ENCODE peak calls at places on chromosomes 7 and 10, in four cellular contexts. One of them, this sample, is unnamed.

GRCh38 chr10:46553238-46554049 is 3.0 kb downstream of the GPRIN2 start:
- DNase-seq in K562: no peak
- DNase-seq in GM12878: no peak
- DNase-seq in WTC11: peak
- DNase-seq in this sample: no peak

GRCh38 chr10:38050212-38050611 is 39.7 kb downstream of the ZNF33A start:
- DNase-seq in WTC11: no peak
- DNase-seq in GM12878: no peak
- DNase-seq in K562: no peak
- DNase-seq in this sample: no peak

GRCh38 chr10:103852189-103852711 is 3.1 kb downstream of the SH3PXD2A start:
- DNase-seq in K562: no peak
- DNase-seq in GM12878: no peak
- DNase-seq in WTC11: no peak
- DNase-seq in this sample: no peak

GRCh38 chr10:73914036-73914435 is 3.1 kb downstream of the PLAU start:
- DNase-seq in GM12878: no peak
- DNase-seq in K562: no peak
- DNase-seq in WTC11: peak
- DNase-seq in this sample: no peak

GRCh38 chr7:159027803-159028455 is 116.7 kb downstream of the VIPR2 start:
- DNase-seq in GM12878: no peak
- DNase-seq in K562: no peak
- DNase-seq in WTC11: no peak
- DNase-seq in this sample: no peak

GRCh38 chr10:52665821-52666220 is 106.8 kb downstream of the MBL2 start:
- DNase-seq in K562: no peak
- DNase-seq in WTC11: no peak
- DNase-seq in GM12878: no peak
- DNase-seq in this sample: no peak

GRCh38 chr7:154287370-154287769 is 235.2 kb downstream of the DPP6 start:
- DNase-seq in K562: no peak
- DNase-seq in WTC11: no peak
- DNase-seq in GM12878: no peak
- DNase-seq in this sample: no peak

GRCh38 chr7:74598558-74598957 is 59.0 kb upstream of the GTF2I start:
- DNase-seq in WTC11: no peak
- DNase-seq in GM12878: no peak
- DNase-seq in K562: no peak
- DNase-seq in this sample: no peak

GRCh38 chr10:79055100-79055782 is 13.5 kb upstream of the ZMIZ1 start:
- DNase-seq in GM12878: no peak
- DNase-seq in K562: no peak
- DNase-seq in WTC11: no peak
- DNase-seq in this sample: no peak

GRCh38 chr10:92914478-92915066 is 66.3 kb downstream of the EXOC6 start:
- DNase-seq in GM12878: no peak
- DNase-seq in K562: peak
- DNase-seq in WTC11: peak
- DNase-seq in this sample: peak

GRCh38 chr7:36128448-36129047 is 24.5 kb upstream of the EEPD1 start:
- DNase-seq in WTC11: no peak
- DNase-seq in K562: peak
- DNase-seq in GM12878: no peak
- DNase-seq in this sample: peak

GRCh38 chr10:70109064-70109729 is 23.4 kb downstream of the AIFM2 start:
- DNase-seq in WTC11: no peak
- DNase-seq in GM12878: no peak
- DNase-seq in K562: no peak
- DNase-seq in this sample: no peak

GRCh38 chr7:142880886-142881505 is 4.5 kb downstream of the TRPV6 start:
- DNase-seq in WTC11: peak
- DNase-seq in GM12878: no peak
- DNase-seq in K562: peak
- DNase-seq in this sample: peak

GRCh38 chr10:86481761-86482160 is 39.8 kb downstream of the WAPL start:
- DNase-seq in GM12878: no peak
- DNase-seq in WTC11: no peak
- DNase-seq in K562: no peak
- DNase-seq in this sample: no peak

GRCh38 chr7:91657386-91658120 is 222.9 kb downstream of the MTERF1 start:
- DNase-seq in K562: no peak
- DNase-seq in GM12878: no peak
- DNase-seq in WTC11: no peak
- DNase-seq in this sample: no peak

GRCh38 chr10:77889277-77889903 is 37.2 kb downstream of the DLG5 start:
- DNase-seq in K562: peak
- DNase-seq in WTC11: peak
- DNase-seq in GM12878: no peak
- DNase-seq in this sample: no peak

GRCh38 chr10:71090801-71091200 is 121.6 kb upstream of the UNC5B start:
- DNase-seq in K562: no peak
- DNase-seq in GM12878: no peak
- DNase-seq in WTC11: no peak
- DNase-seq in this sample: no peak

GRCh38 chr10:85971494-85971893 is 395.1 kb downstream of the GRID1 start:
- DNase-seq in K562: no peak
- DNase-seq in GM12878: no peak
- DNase-seq in WTC11: no peak
- DNase-seq in this sample: no peak

GRCh38 chr7:80934286-80934685 is 15.4 kb upstream of the SEMA3C start:
- DNase-seq in GM12878: no peak
- DNase-seq in WTC11: no peak
- DNase-seq in K562: no peak
- DNase-seq in this sample: no peak

GRCh38 chr7:55065079-55065478 is 46.3 kb downstream of the EGFR start:
- DNase-seq in WTC11: no peak
- DNase-seq in K562: no peak
- DNase-seq in GM12878: peak
- DNase-seq in this sample: no peak

GRCh38 chr10:102291221-102291905 is 46.0 kb downstream of the GBF1 start:
- DNase-seq in K562: no peak
- DNase-seq in GM12878: no peak
- DNase-seq in WTC11: no peak
- DNase-seq in this sample: no peak

GRCh38 chr7:134444961-134445315 is 14.0 kb downstream of the AKR1B1 start:
- DNase-seq in GM12878: no peak
- DNase-seq in WTC11: no peak
- DNase-seq in K562: no peak
- DNase-seq in this sample: no peak

GRCh38 chr7:95578299-95578855 is 17.9 kb downstream of the PDK4 start:
- DNase-seq in K562: no peak
- DNase-seq in WTC11: no peak
- DNase-seq in GM12878: no peak
- DNase-seq in this sample: no peak

GRCh38 chr10:13891542-13892431 is 305.0 kb downstream of the PRPF18 start:
- DNase-seq in K562: no peak
- DNase-seq in WTC11: peak
- DNase-seq in GM12878: no peak
- DNase-seq in this sample: peak

GRCh38 chr10:110076559-110077318 is 69.0 kb downstream of the ADD3 start:
- DNase-seq in WTC11: no peak
- DNase-seq in GM12878: peak
- DNase-seq in K562: peak
- DNase-seq in this sample: no peak

GRCh38 chr10:86715156-86715795 is 41.1 kb upstream of the BMPR1A start:
- DNase-seq in WTC11: no peak
- DNase-seq in K562: no peak
- DNase-seq in GM12878: no peak
- DNase-seq in this sample: no peak

GRCh38 chr7:26958834-26959233 is 94.4 kb upstream of the SKAP2 start:
- DNase-seq in GM12878: no peak
- DNase-seq in WTC11: no peak
- DNase-seq in K562: no peak
- DNase-seq in this sample: no peak

GRCh38 chr7:128017460-128017859 is 13.8 kb downstream of the LRRC4 start:
- DNase-seq in WTC11: no peak
- DNase-seq in GM12878: no peak
- DNase-seq in K562: no peak
- DNase-seq in this sample: no peak

GRCh38 chr7:128019330-128019729 is 11.9 kb downstream of the LRRC4 start:
- DNase-seq in WTC11: no peak
- DNase-seq in K562: no peak
- DNase-seq in GM12878: no peak
- DNase-seq in this sample: no peak

GRCh38 chr7:128017880-128018845 is 13.1 kb downstream of the LRRC4 start:
- DNase-seq in GM12878: no peak
- DNase-seq in WTC11: no peak
- DNase-seq in K562: no peak
- DNase-seq in this sample: peak

GRCh38 chr7:128021361-128021760 is 9.9 kb downstream of the LRRC4 start:
- DNase-seq in WTC11: no peak
- DNase-seq in K562: no peak
- DNase-seq in GM12878: no peak
- DNase-seq in this sample: no peak

DNA sequence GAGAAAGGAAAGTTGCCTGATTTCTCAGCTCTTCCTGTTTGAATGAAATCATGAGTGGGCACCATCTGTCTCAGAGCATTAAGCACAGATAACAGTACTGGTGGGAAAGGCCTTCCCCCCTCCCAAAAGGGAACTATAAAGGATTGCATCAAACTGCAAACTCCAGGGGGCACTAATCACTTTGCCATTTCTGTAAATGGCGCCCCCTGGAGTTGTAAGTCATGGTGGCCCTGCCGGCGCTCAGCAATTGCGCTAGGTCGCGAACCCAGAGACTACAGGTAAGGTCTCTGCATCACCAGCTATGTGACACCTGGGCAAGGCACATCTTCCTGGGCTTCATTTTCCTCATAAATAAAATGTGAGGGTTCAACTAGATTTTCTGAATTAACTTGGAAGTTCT is 11.1 kb downstream of the LRRC4 start:
- DNase-seq in K562: peak
- DNase-seq in WTC11: peak
- DNase-seq in GM12878: no peak
- DNase-seq in this sample: peak
- TF ChIP-seq USF1 in K562: no peak
- TF ChIP-seq USF1 in WTC11: no peak
- TF ChIP-seq USF1 in GM12878: no peak
- TF ChIP-seq USF1 in this sample: no peak

DNA sequence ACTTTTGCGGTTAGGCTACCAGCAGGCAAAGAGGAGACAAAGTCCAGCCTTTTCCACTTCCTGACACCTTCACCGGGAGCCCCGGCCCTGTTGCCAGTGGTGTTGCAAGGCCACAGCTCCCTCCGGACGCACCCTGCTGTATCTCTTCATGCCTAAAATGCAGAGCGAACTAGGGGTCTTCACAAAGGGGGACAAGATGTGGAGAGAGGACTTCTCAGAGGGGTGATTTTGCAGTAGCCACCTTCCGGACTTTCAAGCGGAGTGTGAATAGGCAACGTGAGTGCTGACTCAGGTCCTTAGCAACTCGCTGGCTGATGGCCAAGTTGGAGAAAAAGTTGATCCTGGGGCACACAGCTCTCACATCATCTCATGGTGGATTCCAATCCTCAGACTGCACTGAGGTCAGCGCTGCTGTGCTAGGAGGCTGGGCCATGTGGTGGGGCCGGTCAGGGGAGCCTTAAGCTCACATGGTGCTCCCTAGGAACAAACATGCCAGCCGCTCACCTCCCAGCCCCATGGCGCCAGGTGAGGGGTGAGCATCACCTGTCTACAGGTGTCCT is 166.3 kb downstream of the LCOR start:
- DNase-seq in K562: peak
- DNase-seq in WTC11: no peak
- DNase-seq in GM12878: no peak
- DNase-seq in this sample: no peak
- TF ChIP-seq USF1 in K562: no peak
- TF ChIP-seq USF1 in WTC11: no peak
- TF ChIP-seq USF1 in GM12878: no peak
- TF ChIP-seq USF1 in this sample: no peak

GRCh38 chr7:39130304-39130703 is 152.6 kb downstream of the POU6F2 start:
- DNase-seq in GM12878: no peak
- DNase-seq in K562: no peak
- DNase-seq in WTC11: no peak
- DNase-seq in this sample: no peak
- TF ChIP-seq USF1 in GM12878: no peak
- TF ChIP-seq USF1 in K562: no peak
- TF ChIP-seq USF1 in WTC11: no peak
- TF ChIP-seq USF1 in this sample: no peak

GRCh38 chr10:132407243-132407746 is 10.3 kb downstream of the PWWP2B start:
- DNase-seq in K562: no peak
- DNase-seq in WTC11: no peak
- DNase-seq in GM12878: no peak
- DNase-seq in this sample: peak

GRCh38 chr10:132407846-132408278 is 10.9 kb downstream of the PWWP2B start:
- DNase-seq in K562: no peak
- DNase-seq in GM12878: no peak
- DNase-seq in WTC11: peak
- DNase-seq in this sample: peak

GRCh38 chr10:132409667-132410028 is 12.6 kb downstream of the PWWP2B start:
- DNase-seq in GM12878: no peak
- DNase-seq in WTC11: no peak
- DNase-seq in K562: no peak
- DNase-seq in this sample: no peak

GRCh38 chr10:132408823-132409666 is 12.0 kb downstream of the PWWP2B start:
- DNase-seq in WTC11: no peak
- DNase-seq in K562: no peak
- DNase-seq in GM12878: no peak
- DNase-seq in this sample: no peak

DNA sequence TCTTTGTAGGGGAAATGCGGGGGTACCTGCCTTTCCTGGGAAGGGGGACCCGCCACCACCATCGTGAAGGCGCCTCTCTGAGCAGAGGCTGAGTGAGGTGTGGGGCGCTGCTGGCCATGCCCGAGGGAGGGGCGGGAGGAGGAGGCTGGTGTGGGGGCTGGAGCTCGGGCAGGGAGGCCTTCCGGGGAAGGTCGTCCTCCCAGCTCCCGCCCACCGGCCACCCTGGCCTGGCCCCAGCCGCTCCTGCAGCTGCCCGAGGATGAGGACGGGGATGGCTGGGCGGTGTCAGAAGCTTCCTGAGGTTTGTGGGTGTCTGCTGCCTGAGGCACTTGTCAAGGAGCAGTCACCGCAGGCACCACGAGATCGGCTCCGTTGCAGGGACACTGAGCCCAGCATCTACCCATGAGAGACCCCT is 11.4 kb downstream of the PWWP2B start:
- DNase-seq in WTC11: peak
- DNase-seq in K562: no peak
- DNase-seq in GM12878: no peak
- DNase-seq in this sample: no peak
- TF ChIP-seq USF1 in WTC11: no peak
- TF ChIP-seq USF1 in K562: no peak
- TF ChIP-seq USF1 in GM12878: no peak
- TF ChIP-seq USF1 in this sample: no peak

DNA sequence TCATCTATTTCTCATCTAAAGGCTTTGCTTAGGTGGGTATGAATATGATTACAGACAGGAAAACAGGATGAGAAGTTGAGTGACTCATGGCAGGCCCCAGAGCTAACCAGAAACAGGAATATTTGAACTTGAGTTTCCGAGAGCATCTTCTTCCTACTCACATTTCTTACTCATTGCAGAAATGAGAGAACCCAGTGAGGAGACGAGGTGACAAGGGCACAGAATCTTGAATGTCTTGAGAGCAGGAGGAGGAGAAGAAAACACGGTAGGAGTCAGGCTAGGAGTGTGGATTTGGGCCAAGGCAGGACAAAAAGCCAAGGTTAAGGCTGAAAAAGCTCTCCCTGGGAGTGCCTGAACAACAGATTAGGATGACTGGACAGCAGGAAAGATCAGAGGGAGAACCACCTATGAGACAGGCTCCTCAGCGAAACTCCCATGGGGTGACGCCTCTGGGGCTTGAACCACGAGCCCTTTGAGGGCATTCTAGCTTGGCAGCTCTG is 3.0 kb upstream of the PGAM1 start:
- DNase-seq in WTC11: no peak
- DNase-seq in GM12878: no peak
- DNase-seq in K562: no peak
- DNase-seq in this sample: no peak
- TF ChIP-seq USF1 in WTC11: no peak
- TF ChIP-seq USF1 in GM12878: no peak
- TF ChIP-seq USF1 in K562: no peak
- TF ChIP-seq USF1 in this sample: no peak